ENCODE peak calls at places on chromosome X, in seven cellular contexts. Q, Z, S, A, P, G and V are unnamed samples.

GRCh38 chrX:119756926-119757635 is 1.3 kb upstream of the SOWAHD start:
- DNase-seq in P (no peak), Q (no peak), S (no peak), Z (no peak), A (no peak), G (no peak), V (no peak)

GRCh38 chrX:133229361-133229760 is 11.2 kb upstream of the TFDP3 start:
- DNase-seq in S (no peak), A (no peak), Q (peak; percentile 20), P (no peak), Z (no peak), G (no peak), V (no peak)

GRCh38 chrX:72121381-72121780 is 10.3 kb downstream of the RTL5 start:
- DNase-seq in A (no peak), Z (no peak), P (no peak), G (peak; percentile 10), Q (no peak), S (peak; percentile 73), V (peak; percentile 49)

GRCh38 chrX:16444353-16444752 is 205.6 kb upstream of the S100G start:
- DNase-seq in G (no peak), A (no peak), S (no peak), Z (no peak), Q (no peak), P (no peak), V (no peak)

GRCh38 chrX:134734343-134735001 is 76.2 kb upstream of the PLAC1 start:
- DNase-seq in P (no peak), S (no peak), Z (no peak), A (no peak), G (no peak), Q (no peak), V (no peak)

GRCh38 chrX:896256-896655 is 265.7 kb downstream of the SHOX start:
- DNase-seq in G (no peak), A (no peak), Q (no peak), P (no peak), Z (no peak), S (no peak), V (no peak)

GRCh38 chrX:8755116-8755515 is 23.2 kb upstream of the ANOS1 start:
- DNase-seq in A (peak; percentile 33), P (no peak), Z (no peak), G (peak; percentile 70), S (no peak), Q (no peak), V (no peak)

GRCh38 chrX:49978191-49978590 is 55.8 kb downstream of the CLCN5 start:
- DNase-seq in Z (no peak), P (no peak), G (no peak), A (no peak), Q (no peak), S (no peak), V (no peak)

GRCh38 chrX:40470830-40471429 is 109.8 kb upstream of the ATP6AP2 start:
- DNase-seq in P (no peak), S (no peak), G (peak; percentile 71), Z (no peak), Q (no peak), A (peak; percentile 9), V (no peak)

GRCh38 chrX:39762266-39762841 is 335.4 kb downstream of the BCOR start:
- DNase-seq in S (no peak), Q (peak; percentile 16), A (no peak), P (no peak), G (no peak), Z (no peak), V (no peak)

GRCh38 chrX:15515931-15516330 is 15.3 kb downstream of the BMX start:
- DNase-seq in Z (no peak), G (peak; percentile 53), S (no peak), A (no peak), Q (no peak), P (no peak), V (no peak)

GRCh38 chrX:93319604-93320003 is 353.8 kb downstream of the NAP1L3 start:
- DNase-seq in A (no peak), S (no peak), Z (no peak), G (peak; percentile 55), P (no peak), Q (no peak), V (no peak)

GRCh38 chrX:153814591-153815315 is 15.6 kb downstream of the PDZD4 start:
- DNase-seq in Z (no peak), A (no peak), G (peak; percentile 37), S (no peak), P (no peak), Q (no peak), V (no peak)

GRCh38 chrX:11382935-11383334 is 89.7 kb downstream of the AMELX start:
- DNase-seq in Z (no peak), G (no peak), P (no peak), Q (no peak), S (no peak), A (no peak), V (no peak)

GRCh38 chrX:7586126-7586525 is 256.8 kb upstream of the VCX start:
- DNase-seq in Z (no peak), A (no peak), P (no peak), S (peak; percentile 49), Q (no peak), G (peak; percentile 38), V (peak; percentile 12)

GRCh38 chrX:14899607-14900006 is 26.4 kb downstream of the MOSPD2 start:
- DNase-seq in G (no peak), Z (no peak), P (no peak), Q (peak; percentile 23), A (peak; percentile 22), S (peak; percentile 8), V (no peak)

GRCh38 chrX:153690466-153690865 is 2.7 kb downstream of the SLC6A8 start:
- DNase-seq in A (no peak), Z (no peak), G (no peak), Q (no peak), P (no peak), S (no peak), V (no peak)

GRCh38 chrX:40607381-40607780 is 15.8 kb upstream of the MPC1L start:
- DNase-seq in S (no peak), Z (no peak), G (no peak), P (no peak), Q (no peak), A (no peak), V (no peak)

GRCh38 chrX:155535866-155536265 is 76.9 kb downstream of the TMLHE start:
- DNase-seq in Z (no peak), Q (no peak), S (no peak), G (no peak), A (no peak), P (no peak), V (no peak)

GRCh38 chrX:118872102-118872566 is 48.5 kb downstream of the ZCCHC12 start:
- DNase-seq in G (no peak), Z (no peak), P (no peak), Q (no peak), S (no peak), A (no peak), V (peak; percentile 8)

GRCh38 chrX:120457766-120458180 is 11.3 kb downstream of the LAMP2 start:
- DNase-seq in G (no peak), Z (no peak), A (no peak), S (no peak), Q (peak; percentile 61), P (peak; percentile 12), V (peak; percentile 47)

GRCh38 chrX:26918633-26919032 is 544.5 kb downstream of the PPP4R3C start:
- DNase-seq in Z (no peak), P (no peak), A (peak; percentile 13), Q (no peak), S (no peak), G (peak; percentile 75), V (no peak)

GRCh38 chrX:39845289-39845688 is 252.5 kb downstream of the BCOR start:
- DNase-seq in P (no peak), Z (no peak), S (no peak), Q (no peak), A (no peak), G (no peak), V (no peak)

GRCh38 chrX:2425281-2426071 is 75.3 kb downstream of the DHRSX start:
- DNase-seq in A (no peak), Q (no peak), P (no peak), G (peak; percentile 60), Z (no peak), S (no peak), V (no peak)

GRCh38 chrX:7109838-7110793 is 37.4 kb upstream of the STS start:
- DNase-seq in Z (no peak), S (no peak), G (peak; percentile 52), A (no peak), Q (no peak), P (peak; percentile 68), V (no peak)

GRCh38 chrX:96453139-96453538 is 231.5 kb upstream of the DIAPH2 start:
- DNase-seq in A (peak; percentile 54), S (no peak), Q (no peak), P (peak; percentile 28), G (no peak), Z (no peak), V (no peak)

GRCh38 chrX:11269006-11269405 is 24.2 kb upstream of the AMELX start:
- DNase-seq in G (no peak), P (no peak), Q (no peak), S (no peak), A (no peak), Z (no peak), V (no peak)

GRCh38 chrX:13932416-13932815 is 97.3 kb downstream of the GEMIN8 start:
- DNase-seq in P (no peak), Z (no peak), S (no peak), A (no peak), Q (no peak), G (no peak), V (no peak)